ENCODE peak calls at places on chromosomes 3 and 15, in six cellular contexts. T, J, B, U, P and F are unnamed samples.

GRCh38 chr3:57062119-57062631 is 1.7 kb downstream of the SPATA12 start:
- DNase-seq in T (no peak), J (no peak), B (no peak), U (no peak), P (no peak), F (no peak)

GRCh38 chr3:194472290-194472920 is 14.4 kb downstream of the ATP13A3 start:
- DNase-seq in T (no peak), J (peak), B (peak), U (no peak), P (peak), F (peak)

GRCh38 chr3:118577055-118577759 is 457.4 kb downstream of the IGSF11 start:
- DNase-seq in T (no peak), J (no peak), B (no peak), U (no peak), P (no peak), F (no peak)

GRCh38 chr3:106067711-106068110 is 198.9 kb upstream of the CBLB start:
- DNase-seq in T (no peak), J (no peak), B (no peak), U (no peak), P (no peak), F (no peak)

GRCh38 chr3:46649436-46649835 is 37.1 kb downstream of the FAM240A start:
- DNase-seq in T (no peak), J (no peak), B (no peak), U (no peak), P (no peak), F (no peak)

GRCh38 chr15:59313703-59314332 is 58.9 kb downstream of the MYO1E start:
- DNase-seq in T (peak), J (peak), B (peak), U (no peak), P (no peak), F (peak)

GRCh38 chr15:88930579-88930978 is 17.4 kb upstream of the MFGE8 start:
- DNase-seq in T (no peak), J (no peak), B (no peak), U (no peak), P (no peak), F (no peak)

GRCh38 chr3:106296111-106296510 is 427.3 kb upstream of the CBLB start:
- DNase-seq in T (no peak), J (no peak), B (no peak), U (no peak), P (no peak), F (no peak)

GRCh38 chr3:16332904-16333426 is 68.0 kb downstream of the OXNAD1 start:
- DNase-seq in T (no peak), J (peak), B (no peak), U (no peak), P (no peak), F (no peak)

GRCh38 chr3:112470791-112471190 is 28.5 kb downstream of the BTLA start:
- DNase-seq in T (no peak), J (peak), B (no peak), U (no peak), P (peak), F (no peak)

GRCh38 chr3:187767266-187768032 is 22.2 kb upstream of the BCL6 start:
- DNase-seq in T (no peak), J (peak), B (no peak), U (no peak), P (peak), F (no peak)

GRCh38 chr15:99409097-99409473 is 156.7 kb upstream of the MEF2A start:
- DNase-seq in T (no peak), J (peak), B (peak), U (no peak), P (no peak), F (peak)

GRCh38 chr15:43329222-43329959 is 982 bp downstream of the LCMT2 start:
- DNase-seq in T (no peak), J (peak), B (no peak), U (no peak), P (no peak), F (no peak)

GRCh38 chr3:58104712-58105111 is 96.5 kb downstream of the FLNB start:
- DNase-seq in T (no peak), J (no peak), B (no peak), U (no peak), P (no peak), F (no peak)

GRCh38 chr3:111737712-111738097 is 121.4 kb upstream of the PHLDB2 start:
- DNase-seq in T (peak), J (peak), B (no peak), U (no peak), P (peak), F (peak)

GRCh38 chr3:194672876-194673275 is 885 bp upstream of the LSG1 start:
- DNase-seq in T (no peak), J (no peak), B (no peak), U (no peak), P (no peak), F (no peak)

GRCh38 chr15:87227846-87228245 is 1028.7 kb downstream of the NTRK3 start:
- DNase-seq in T (no peak), J (peak), B (no peak), U (no peak), P (peak), F (no peak)

GRCh38 chr15:76200641-76201105 is 110.6 kb downstream of the ETFA start:
- DNase-seq in T (no peak), J (no peak), B (no peak), U (no peak), P (no peak), F (no peak)

GRCh38 chr3:157088133-157088488 is 71.8 kb downstream of the CCNL1 start:
- DNase-seq in T (no peak), J (no peak), B (no peak), U (no peak), P (no peak), F (no peak)

GRCh38 chr3:107523361-107524213 is 825 bp downstream of the BBX start:
- DNase-seq in T (peak), J (peak), B (no peak), U (no peak), P (no peak), F (peak)

GRCh38 chr15:67914537-67915373 is 74.9 kb upstream of the RNU6-1 start:
- DNase-seq in T (peak), J (peak), B (peak), U (no peak), P (no peak), F (peak)

GRCh38 chr3:16056210-16056607 is 118.3 kb upstream of the GALNT15 start:
- DNase-seq in T (peak), J (no peak), B (no peak), U (no peak), P (no peak), F (no peak)

GRCh38 chr15:31768055-31768454 is 262.3 kb upstream of the CHRNA7 start:
- DNase-seq in T (no peak), J (no peak), B (no peak), U (no peak), P (no peak), F (no peak)

GRCh38 chr15:69443032-69443611 is 9.5 kb upstream of the RPLP1 start:
- DNase-seq in T (no peak), J (no peak), B (no peak), U (no peak), P (no peak), F (no peak)

GRCh38 chr15:24986653-24987052 is 31.9 kb downstream of the SNRPN start:
- DNase-seq in T (no peak), J (no peak), B (no peak), U (no peak), P (no peak), F (no peak)

GRCh38 chr3:148379763-148380162 is 317.9 kb upstream of the AGTR1 start:
- DNase-seq in T (no peak), J (peak), B (peak), U (no peak), P (peak), F (peak)

GRCh38 chr3:170614214-170614966 is 28.5 kb upstream of the SLC7A14 start:
- DNase-seq in T (no peak), J (peak), B (peak), U (no peak), P (peak), F (peak)

GRCh38 chr3:134794950-134795775 is at the start of gene EPHB1:
- DNase-seq in T (peak), J (peak), B (peak), U (peak), P (peak), F (peak)

GRCh38 chr15:78298983-78299301 is 467 bp downstream of the SKIC8 start:
- DNase-seq in T (no peak), J (peak), B (peak), U (no peak), P (no peak), F (no peak)

GRCh38 chr3:67301556-67301955 is 303.4 kb downstream of the KBTBD8 start:
- DNase-seq in T (no peak), J (peak), B (no peak), U (no peak), P (no peak), F (no peak)

GRCh38 chr15:71275098-71275497 is 159.8 kb downstream of the THSD4 start:
- DNase-seq in T (no peak), J (peak), B (no peak), U (no peak), P (peak), F (no peak)

GRCh38 chr15:57248074-57248473 is 128.2 kb upstream of the CGNL1 start:
- DNase-seq in T (no peak), J (no peak), B (no peak), U (no peak), P (no peak), F (no peak)

GRCh38 chr15:67463488-67463887 is 57.4 kb upstream of the C15orf61 start:
- DNase-seq in T (no peak), J (no peak), B (no peak), U (no peak), P (no peak), F (no peak)

GRCh38 chr3:109685084-109686079 is 348.0 kb upstream of the DPPA4 start:
- DNase-seq in T (peak), J (peak), B (peak), U (peak), P (peak), F (peak)

GRCh38 chr3:32428092-32429068 is 36.7 kb downstream of the CMTM7 start:
- DNase-seq in T (no peak), J (no peak), B (no peak), U (no peak), P (no peak), F (no peak)

GRCh38 chr15:82624008-82624407 is 23.2 kb downstream of the CPEB1 start:
- DNase-seq in T (no peak), J (no peak), B (no peak), U (no peak), P (no peak), F (no peak)

GRCh38 chr3:42696356-42697301 is 6.0 kb downstream of the HHATL start:
- DNase-seq in T (no peak), J (no peak), B (no peak), U (peak), P (no peak), F (no peak)

GRCh38 chr3:54936561-54936960 is 8.7 kb upstream of the LRTM1 start:
- DNase-seq in T (no peak), J (no peak), B (no peak), U (no peak), P (no peak), F (no peak)

GRCh38 chr3:176663819-176664218 is 533.5 kb downstream of the TBL1XR1 start:
- DNase-seq in T (no peak), J (peak), B (peak), U (no peak), P (peak), F (peak)

GRCh38 chr3:190912736-190913135 is 50.2 kb upstream of the GMNC start:
- DNase-seq in T (no peak), J (no peak), B (no peak), U (no peak), P (no peak), F (no peak)

GRCh38 chr3:12993022-12993622 is 80.1 kb downstream of the IQSEC1 start:
- DNase-seq in T (no peak), J (peak), B (peak), U (no peak), P (no peak), F (no peak)
- TF ChIP-seq CTCF in T (no peak), J (no peak), B (no peak), U (no peak), P (no peak), F (no peak)

DNA sequence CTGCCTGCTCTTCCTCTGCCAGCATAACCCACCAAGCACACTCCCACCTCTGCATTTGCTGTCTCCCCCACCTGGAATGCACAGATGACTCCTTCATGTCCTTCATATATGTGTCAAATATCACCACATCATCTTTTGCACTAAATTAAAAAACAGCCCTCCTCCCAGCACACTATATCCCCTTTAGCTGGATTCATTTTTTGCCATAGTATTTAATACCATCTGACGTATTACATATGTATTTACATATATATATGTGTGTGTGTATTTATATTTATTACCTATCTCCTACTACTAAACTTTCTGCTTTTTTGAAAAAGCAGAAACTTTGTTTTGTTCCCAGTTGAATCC is 29.4 kb upstream of the UBL7 start:
- DNase-seq in T (no peak), J (no peak), B (no peak), U (no peak), P (no peak), F (no peak)
- TF ChIP-seq CTCF in T (no peak), J (no peak), B (no peak), U (no peak), P (no peak), F (no peak)

DNA sequence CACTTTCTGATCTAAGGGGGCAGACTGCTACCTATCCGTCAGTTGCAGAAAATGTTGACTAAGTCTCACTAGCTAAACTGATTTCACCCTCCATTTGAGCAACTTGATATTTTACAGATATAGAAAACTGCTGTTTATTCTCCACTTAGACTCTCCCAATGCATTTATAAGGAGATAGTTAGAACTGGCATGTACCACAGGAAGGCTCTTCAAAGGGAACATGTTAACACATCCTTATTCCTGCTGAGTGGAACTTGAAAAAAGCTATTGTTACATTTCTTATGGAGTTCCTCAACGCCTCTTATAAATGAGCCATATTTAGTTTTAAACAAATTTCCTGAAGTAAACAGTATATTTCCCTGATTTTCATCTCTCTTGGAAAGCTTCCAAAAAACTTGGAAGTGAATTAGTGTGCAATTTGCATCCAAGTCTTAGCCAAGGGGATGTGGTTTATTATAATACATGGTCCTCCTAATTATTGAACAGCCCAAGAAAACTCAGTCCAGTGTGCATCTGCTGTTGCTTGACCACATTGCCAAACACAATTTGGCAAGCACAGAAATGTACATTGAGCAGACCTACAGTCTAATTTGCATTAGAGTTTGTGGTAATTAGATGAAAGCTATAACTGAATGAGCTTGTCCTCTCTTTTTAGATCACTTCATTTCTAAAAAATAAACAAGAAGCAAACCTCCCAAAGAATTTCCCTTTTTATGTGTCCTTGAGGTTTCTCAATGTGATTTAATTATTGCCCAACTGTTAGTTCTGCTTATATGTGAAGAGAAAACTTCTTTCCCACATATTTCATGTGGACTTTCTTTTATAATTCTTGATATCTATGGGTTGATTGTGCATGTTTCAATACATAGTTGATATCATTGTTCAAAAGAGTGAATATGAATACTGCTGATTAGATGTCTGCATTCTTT is 72.6 kb upstream of the DPH6 start:
- DNase-seq in T (no peak), J (no peak), B (no peak), U (no peak), P (no peak), F (no peak)
- TF ChIP-seq CTCF in T (no peak), J (no peak), B (no peak), U (no peak), P (no peak), F (no peak)

GRCh38 chr3:171867976-171868375 is 24.8 kb downstream of the TMEM212 start:
- DNase-seq in T (no peak), J (no peak), B (no peak), U (no peak), P (no peak), F (no peak)
- TF ChIP-seq CTCF in T (no peak), J (peak), B (peak), U (no peak), P (peak), F (peak)